ENCODE peak calls at places on chromosome 20, in eight cellular contexts. One of them, this sample, is unnamed.

GRCh38 chr20:32050324-32050723 is 1.7 kb upstream of the HCK start:
- DNase-seq in transverse colon: no peak
- DNase-seq in fibroblast of lung: no peak
- DNase-seq in OCI-LY7: no peak
- DNase-seq in cardiac fibroblast: no peak
- DNase-seq in IMR-90: no peak
- DNase-seq in choroid plexus epithelial cell: no peak
- DNase-seq in heart right ventricle: no peak
- DNase-seq in this sample: no peak

GRCh38 chr20:31811796-31812728 is 7.1 kb upstream of the MYLK2 start:
- DNase-seq in fibroblast of lung: peak
- DNase-seq in OCI-LY7: no peak
- DNase-seq in cardiac fibroblast: peak
- DNase-seq in IMR-90: peak
- DNase-seq in heart right ventricle: no peak
- DNase-seq in transverse colon: no peak
- DNase-seq in choroid plexus epithelial cell: peak
- DNase-seq in this sample: no peak

GRCh38 chr20:3923818-3924217 is 34.6 kb downstream of the PANK2 start:
- DNase-seq in choroid plexus epithelial cell: peak
- DNase-seq in cardiac fibroblast: no peak
- DNase-seq in OCI-LY7: no peak
- DNase-seq in fibroblast of lung: peak
- DNase-seq in heart right ventricle: no peak
- DNase-seq in transverse colon: no peak
- DNase-seq in IMR-90: peak
- DNase-seq in this sample: no peak

GRCh38 chr20:10524643-10525042 is 89.5 kb downstream of the SLX4IP start:
- DNase-seq in fibroblast of lung: peak
- DNase-seq in choroid plexus epithelial cell: peak
- DNase-seq in OCI-LY7: no peak
- DNase-seq in IMR-90: no peak
- DNase-seq in heart right ventricle: no peak
- DNase-seq in transverse colon: no peak
- DNase-seq in cardiac fibroblast: peak
- DNase-seq in this sample: no peak

GRCh38 chr20:30286157-30286556 is 971.3 kb upstream of the DEFB115 start:
- DNase-seq in fibroblast of lung: no peak
- DNase-seq in choroid plexus epithelial cell: no peak
- DNase-seq in heart right ventricle: no peak
- DNase-seq in cardiac fibroblast: no peak
- DNase-seq in IMR-90: no peak
- DNase-seq in transverse colon: no peak
- DNase-seq in OCI-LY7: peak
- DNase-seq in this sample: no peak

GRCh38 chr20:63134201-63134612 is 81.7 kb downstream of the YTHDF1 start:
- DNase-seq in IMR-90: no peak
- DNase-seq in fibroblast of lung: no peak
- DNase-seq in OCI-LY7: peak
- DNase-seq in choroid plexus epithelial cell: no peak
- DNase-seq in transverse colon: no peak
- DNase-seq in heart right ventricle: peak
- DNase-seq in cardiac fibroblast: no peak
- DNase-seq in this sample: peak

GRCh38 chr20:46348972-46349741 is 40.9 kb upstream of the CDH22 start:
- DNase-seq in heart right ventricle: peak
- DNase-seq in IMR-90: peak
- DNase-seq in transverse colon: peak
- DNase-seq in choroid plexus epithelial cell: peak
- DNase-seq in fibroblast of lung: no peak
- DNase-seq in cardiac fibroblast: peak
- DNase-seq in OCI-LY7: peak
- DNase-seq in this sample: peak

GRCh38 chr20:57747889-57748456 is 38.2 kb upstream of the PMEPA1 start:
- DNase-seq in IMR-90: no peak
- DNase-seq in heart right ventricle: no peak
- DNase-seq in fibroblast of lung: peak
- DNase-seq in OCI-LY7: no peak
- DNase-seq in choroid plexus epithelial cell: no peak
- DNase-seq in cardiac fibroblast: no peak
- DNase-seq in transverse colon: no peak
- DNase-seq in this sample: peak

GRCh38 chr20:23227274-23227673 is 123.3 kb upstream of the NXT1 start:
- DNase-seq in IMR-90: no peak
- DNase-seq in OCI-LY7: no peak
- DNase-seq in choroid plexus epithelial cell: no peak
- DNase-seq in fibroblast of lung: no peak
- DNase-seq in heart right ventricle: no peak
- DNase-seq in cardiac fibroblast: no peak
- DNase-seq in transverse colon: no peak
- DNase-seq in this sample: no peak

GRCh38 chr20:39898467-39898852 is 790.6 kb downstream of the MAFB start:
- DNase-seq in heart right ventricle: no peak
- DNase-seq in fibroblast of lung: no peak
- DNase-seq in IMR-90: no peak
- DNase-seq in OCI-LY7: no peak
- DNase-seq in cardiac fibroblast: no peak
- DNase-seq in choroid plexus epithelial cell: no peak
- DNase-seq in transverse colon: no peak
- DNase-seq in this sample: no peak

GRCh38 chr20:47551240-47551639 is 49.6 kb downstream of the NCOA3 start:
- DNase-seq in choroid plexus epithelial cell: no peak
- DNase-seq in transverse colon: no peak
- DNase-seq in IMR-90: no peak
- DNase-seq in fibroblast of lung: no peak
- DNase-seq in cardiac fibroblast: no peak
- DNase-seq in OCI-LY7: no peak
- DNase-seq in heart right ventricle: no peak
- DNase-seq in this sample: no peak

GRCh38 chr20:14404515-14404914 is 67.1 kb upstream of the FLRT3 start:
- DNase-seq in fibroblast of lung: no peak
- DNase-seq in heart right ventricle: no peak
- DNase-seq in cardiac fibroblast: no peak
- DNase-seq in IMR-90: no peak
- DNase-seq in transverse colon: no peak
- DNase-seq in choroid plexus epithelial cell: no peak
- DNase-seq in OCI-LY7: no peak
- DNase-seq in this sample: no peak

GRCh38 chr20:19392344-19393140 is 180.1 kb downstream of the SLC24A3 start:
- DNase-seq in heart right ventricle: no peak
- DNase-seq in cardiac fibroblast: no peak
- DNase-seq in choroid plexus epithelial cell: no peak
- DNase-seq in transverse colon: no peak
- DNase-seq in IMR-90: no peak
- DNase-seq in OCI-LY7: no peak
- DNase-seq in fibroblast of lung: no peak
- DNase-seq in this sample: no peak

GRCh38 chr20:43667341-43668132 is 623 bp downstream of the MYBL2 start:
- DNase-seq in fibroblast of lung: peak
- DNase-seq in choroid plexus epithelial cell: no peak
- DNase-seq in cardiac fibroblast: peak
- DNase-seq in transverse colon: no peak
- DNase-seq in IMR-90: no peak
- DNase-seq in OCI-LY7: peak
- DNase-seq in heart right ventricle: no peak
- DNase-seq in this sample: peak
- H3K4me3 ChIP-seq in fibroblast of lung: peak
- H3K4me3 ChIP-seq in choroid plexus epithelial cell: no peak
- H3K4me3 ChIP-seq in cardiac fibroblast: peak
- H3K4me3 ChIP-seq in transverse colon: no peak
- H3K4me3 ChIP-seq in IMR-90: peak
- H3K4me3 ChIP-seq in OCI-LY7: peak
- H3K4me3 ChIP-seq in heart right ventricle: no peak
- H3K4me3 ChIP-seq in this sample: peak

GRCh38 chr20:36645353-36645752 is 643 bp downstream of the SLA2 start:
- DNase-seq in choroid plexus epithelial cell: no peak
- DNase-seq in OCI-LY7: no peak
- DNase-seq in fibroblast of lung: no peak
- DNase-seq in heart right ventricle: no peak
- DNase-seq in transverse colon: no peak
- DNase-seq in cardiac fibroblast: no peak
- DNase-seq in IMR-90: no peak
- DNase-seq in this sample: no peak
- H3K4me3 ChIP-seq in choroid plexus epithelial cell: no peak
- H3K4me3 ChIP-seq in OCI-LY7: no peak
- H3K4me3 ChIP-seq in fibroblast of lung: no peak
- H3K4me3 ChIP-seq in heart right ventricle: no peak
- H3K4me3 ChIP-seq in transverse colon: no peak
- H3K4me3 ChIP-seq in cardiac fibroblast: no peak
- H3K4me3 ChIP-seq in IMR-90: no peak
- H3K4me3 ChIP-seq in this sample: no peak

GRCh38 chr20:16212790-16213189 is 360.5 kb downstream of the KIF16B start:
- DNase-seq in IMR-90: no peak
- DNase-seq in choroid plexus epithelial cell: no peak
- DNase-seq in heart right ventricle: no peak
- DNase-seq in OCI-LY7: no peak
- DNase-seq in cardiac fibroblast: no peak
- DNase-seq in transverse colon: no peak
- DNase-seq in fibroblast of lung: no peak
- DNase-seq in this sample: no peak

GRCh38 chr20:16216227-16217210 is 356.7 kb downstream of the KIF16B start:
- DNase-seq in cardiac fibroblast: no peak
- DNase-seq in choroid plexus epithelial cell: peak
- DNase-seq in OCI-LY7: no peak
- DNase-seq in fibroblast of lung: no peak
- DNase-seq in heart right ventricle: no peak
- DNase-seq in transverse colon: no peak
- DNase-seq in IMR-90: no peak
- DNase-seq in this sample: no peak

GRCh38 chr20:16219182-16219581 is 354.1 kb downstream of the KIF16B start:
- DNase-seq in IMR-90: no peak
- DNase-seq in OCI-LY7: no peak
- DNase-seq in transverse colon: no peak
- DNase-seq in heart right ventricle: no peak
- DNase-seq in fibroblast of lung: no peak
- DNase-seq in choroid plexus epithelial cell: no peak
- DNase-seq in cardiac fibroblast: no peak
- DNase-seq in this sample: no peak

GRCh38 chr20:16209826-16210365 is 363.4 kb downstream of the KIF16B start:
- DNase-seq in choroid plexus epithelial cell: peak
- DNase-seq in IMR-90: no peak
- DNase-seq in OCI-LY7: no peak
- DNase-seq in heart right ventricle: no peak
- DNase-seq in cardiac fibroblast: no peak
- DNase-seq in fibroblast of lung: no peak
- DNase-seq in transverse colon: no peak
- DNase-seq in this sample: no peak

DNA sequence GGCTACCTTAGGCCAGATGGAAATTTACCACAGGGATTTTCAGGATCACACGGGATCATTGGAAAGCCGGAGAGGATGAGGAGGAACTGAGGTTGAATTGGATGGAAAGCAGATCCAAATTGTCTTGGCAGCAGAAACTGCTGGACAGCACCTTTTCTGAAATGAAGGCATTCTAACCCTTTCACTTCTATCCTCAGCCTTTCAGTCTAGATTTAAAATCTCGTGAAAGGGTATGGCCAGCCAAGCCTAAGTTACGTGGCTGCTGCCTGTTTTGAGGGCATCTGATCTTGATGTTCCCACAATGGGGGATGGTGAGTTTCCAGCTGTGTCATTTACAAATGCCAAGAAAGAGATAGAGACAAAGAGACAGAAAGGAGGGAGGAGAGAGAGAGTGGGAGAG is 358.2 kb downstream of the KIF16B start:
- DNase-seq in choroid plexus epithelial cell: no peak
- DNase-seq in OCI-LY7: no peak
- DNase-seq in transverse colon: no peak
- DNase-seq in heart right ventricle: no peak
- DNase-seq in cardiac fibroblast: no peak
- DNase-seq in IMR-90: no peak
- DNase-seq in fibroblast of lung: no peak
- DNase-seq in this sample: peak
- H3K4me3 ChIP-seq in choroid plexus epithelial cell: no peak
- H3K4me3 ChIP-seq in OCI-LY7: no peak
- H3K4me3 ChIP-seq in transverse colon: no peak
- H3K4me3 ChIP-seq in heart right ventricle: no peak
- H3K4me3 ChIP-seq in cardiac fibroblast: no peak
- H3K4me3 ChIP-seq in IMR-90: no peak
- H3K4me3 ChIP-seq in fibroblast of lung: no peak
- H3K4me3 ChIP-seq in this sample: no peak

GRCh38 chr20:37347347-37347823 is 1.4 kb downstream of the SRC start:
- DNase-seq in cardiac fibroblast: no peak
- DNase-seq in transverse colon: no peak
- DNase-seq in IMR-90: no peak
- DNase-seq in heart right ventricle: no peak
- DNase-seq in fibroblast of lung: no peak
- DNase-seq in OCI-LY7: no peak
- DNase-seq in choroid plexus epithelial cell: no peak
- DNase-seq in this sample: no peak

GRCh38 chr20:37346232-37346525 is 239 bp downstream of the SRC start:
- DNase-seq in choroid plexus epithelial cell: no peak
- DNase-seq in transverse colon: no peak
- DNase-seq in fibroblast of lung: no peak
- DNase-seq in cardiac fibroblast: no peak
- DNase-seq in heart right ventricle: no peak
- DNase-seq in IMR-90: no peak
- DNase-seq in OCI-LY7: no peak
- DNase-seq in this sample: no peak

GRCh38 chr20:37345339-37346231 is at the start of gene SRC:
- DNase-seq in heart right ventricle: peak
- DNase-seq in transverse colon: peak
- DNase-seq in choroid plexus epithelial cell: peak
- DNase-seq in OCI-LY7: no peak
- DNase-seq in IMR-90: peak
- DNase-seq in cardiac fibroblast: peak
- DNase-seq in fibroblast of lung: peak
- DNase-seq in this sample: peak

GRCh38 chr20:37347891-37348642 is 2.1 kb downstream of the SRC start:
- DNase-seq in OCI-LY7: no peak
- DNase-seq in IMR-90: no peak
- DNase-seq in choroid plexus epithelial cell: no peak
- DNase-seq in transverse colon: no peak
- DNase-seq in heart right ventricle: no peak
- DNase-seq in fibroblast of lung: no peak
- DNase-seq in cardiac fibroblast: no peak
- DNase-seq in this sample: no peak

DNA sequence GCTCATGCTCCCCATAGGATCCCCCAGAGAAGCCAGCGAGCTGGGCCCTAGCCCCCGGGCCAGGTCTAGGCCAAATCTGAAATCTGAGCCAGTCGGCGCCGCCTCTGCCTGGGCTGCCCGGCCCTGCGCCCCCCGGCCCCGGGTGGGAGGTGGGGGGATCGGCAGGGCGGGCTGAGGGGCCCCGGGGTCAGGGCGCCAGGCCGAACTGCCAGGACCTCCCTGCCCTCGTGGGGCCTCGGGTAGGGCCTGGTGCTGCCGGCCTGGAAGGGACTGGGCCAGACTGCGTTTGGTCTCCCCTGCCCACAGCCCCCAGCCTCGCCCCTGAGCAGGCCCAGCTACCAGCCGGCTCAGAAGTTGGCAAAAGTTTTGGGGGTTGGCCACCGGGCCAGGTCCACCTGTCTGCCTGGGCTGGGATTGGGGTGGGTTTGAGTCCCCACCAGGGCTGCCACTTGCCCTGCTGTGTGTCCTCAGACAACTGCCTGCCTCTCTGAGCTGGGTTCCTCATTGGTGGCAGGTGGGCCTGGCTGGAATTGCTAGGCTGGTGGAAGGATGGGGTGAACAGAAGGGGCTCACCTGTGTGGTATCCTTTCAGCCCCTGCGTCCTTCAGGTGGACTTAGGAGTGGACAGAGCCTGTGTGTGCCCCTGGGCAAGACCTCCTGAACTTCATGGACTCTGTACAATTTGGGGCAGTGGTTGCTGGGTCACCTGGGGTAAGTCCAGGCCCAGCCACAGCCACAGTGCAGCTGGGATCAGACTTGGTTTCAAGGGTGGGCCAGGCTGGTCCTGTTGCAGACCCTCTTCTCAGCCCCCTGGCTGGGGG is 796 bp downstream of the SRC start:
- DNase-seq in choroid plexus epithelial cell: no peak
- DNase-seq in cardiac fibroblast: no peak
- DNase-seq in IMR-90: no peak
- DNase-seq in heart right ventricle: no peak
- DNase-seq in transverse colon: no peak
- DNase-seq in OCI-LY7: no peak
- DNase-seq in fibroblast of lung: no peak
- DNase-seq in this sample: peak
- H3K4me3 ChIP-seq in choroid plexus epithelial cell: peak
- H3K4me3 ChIP-seq in cardiac fibroblast: peak
- H3K4me3 ChIP-seq in IMR-90: peak
- H3K4me3 ChIP-seq in heart right ventricle: peak
- H3K4me3 ChIP-seq in transverse colon: peak
- H3K4me3 ChIP-seq in OCI-LY7: no peak
- H3K4me3 ChIP-seq in fibroblast of lung: peak
- H3K4me3 ChIP-seq in this sample: peak

This sample was measured in neural progenitor cell.